ENCODE peak calls at places on chromosome 7, in four cellular contexts. S is spleen, Q is coronary artery, F is Peyer's patch. R is an unnamed sample.

GRCh38 chr7:80611353-80611752 is 27.1 kb upstream of the CD36 start:
- DNase-seq in F (no peak), S (no peak), Q (no peak), R (no peak)

GRCh38 chr7:25303380-25304321 is 75.4 kb upstream of the NPVF start:
- DNase-seq in Q (no peak), S (no peak), F (no peak), R (no peak)

GRCh38 chr7:81503321-81503720 is 266.5 kb downstream of the HGF start:
- DNase-seq in Q (no peak), S (no peak), F (no peak), R (no peak)

GRCh38 chr7:105003275-105003674 is 10.7 kb upstream of the KMT2E start:
- DNase-seq in Q (peak), S (no peak), F (no peak), R (no peak)

GRCh38 chr7:148944935-148945934 is 61.1 kb upstream of the EZH2 start:
- DNase-seq in Q (no peak), F (no peak), S (peak), R (no peak)

GRCh38 chr7:127375626-127376025 is 16.9 kb downstream of the ZNF800 start:
- DNase-seq in F (no peak), Q (no peak), S (no peak), R (no peak)

GRCh38 chr7:37818023-37818422 is 30.4 kb upstream of the NME8 start:
- DNase-seq in Q (no peak), S (no peak), F (no peak), R (no peak)

GRCh38 chr7:129367700-129368388 is 66.4 kb upstream of the STRIP2 start:
- DNase-seq in Q (no peak), F (peak), S (peak), R (peak)

GRCh38 chr7:140360697-140361229 is 37.6 kb downstream of the SLC37A3 start:
- DNase-seq in S (no peak), Q (no peak), F (no peak), R (no peak)

GRCh38 chr7:132118641-132119040 is 457.6 kb downstream of the PLXNA4 start:
- DNase-seq in Q (no peak), F (no peak), S (no peak), R (no peak)

GRCh38 chr7:7180725-7181428 is 1.5 kb upstream of the C1GALT1 start:
- DNase-seq in S (no peak), Q (no peak), F (no peak), R (no peak)

GRCh38 chr7:139124084-139124914 is 14.8 kb upstream of the ZC3HAV1 start:
- DNase-seq in S (no peak), Q (no peak), F (no peak), R (no peak)

GRCh38 chr7:134126937-134127848 is at the start of gene LRGUK:
- DNase-seq in Q (peak), S (peak), F (peak), R (peak)

GRCh38 chr7:1045038-1045726 is 836 bp downstream of the GPR146 start:
- DNase-seq in S (no peak), Q (no peak), F (no peak), R (no peak)

GRCh38 chr7:40604601-40605438 is 470.0 kb downstream of the SUGCT start:
- DNase-seq in S (peak), Q (no peak), F (no peak), R (peak)

GRCh38 chr7:121109145-121109544 is 120.6 kb downstream of the CPED1 start:
- DNase-seq in Q (no peak), F (no peak), S (no peak), R (no peak)

GRCh38 chr7:151754142-151754590 is 122.7 kb downstream of the PRKAG2 start:
- DNase-seq in F (peak), Q (peak), S (peak), R (peak)

GRCh38 chr7:12210179-12211053 is 678 bp upstream of the TMEM106B start:
- DNase-seq in Q (no peak), S (peak), F (peak), R (no peak)

GRCh38 chr7:27947581-27948278 is 207.8 kb downstream of the TAX1BP1 start:
- DNase-seq in S (no peak), F (no peak), Q (no peak), R (no peak)

GRCh38 chr7:69276011-69276729 is 322.1 kb upstream of the AUTS2 start:
- DNase-seq in Q (peak), S (no peak), F (no peak), R (no peak)

GRCh38 chr7:4722308-4722707 is 40.2 kb downstream of the FOXK1 start:
- DNase-seq in F (no peak), S (no peak), Q (no peak), R (no peak)

GRCh38 chr7:133836666-133837065 is 290.5 kb upstream of the LRGUK start:
- DNase-seq in F (no peak), S (no peak), Q (no peak), R (no peak)

GRCh38 chr7:52261052-52261451 is 774.4 kb upstream of the POM121L12 start:
- DNase-seq in F (no peak), Q (no peak), S (no peak), R (no peak)

GRCh38 chr7:114759347-114760062 is 162.4 kb upstream of the MDFIC start:
- DNase-seq in Q (no peak), F (no peak), S (no peak), R (no peak)

GRCh38 chr7:41694490-41694889 is 8.4 kb downstream of the INHBA start:
- DNase-seq in S (no peak), F (no peak), Q (no peak), R (no peak)

GRCh38 chr7:41698726-41699125 is 4.2 kb downstream of the INHBA start:
- DNase-seq in S (no peak), F (no peak), Q (no peak), R (no peak)

GRCh38 chr7:41698114-41698513 is 4.8 kb downstream of the INHBA start:
- DNase-seq in Q (no peak), S (no peak), F (no peak), R (no peak)

GRCh38 chr7:41695661-41696322 is 7.1 kb downstream of the INHBA start:
- DNase-seq in S (no peak), F (no peak), Q (no peak), R (no peak)

GRCh38 chr7:41696323-41696916 is 6.5 kb downstream of the INHBA start:
- DNase-seq in F (peak), S (peak), Q (no peak), R (peak)
- H3K27ac ChIP-seq in F (no peak), S (no peak), Q (peak), R (no peak)

GRCh38 chr7:95718556-95719410 is 53.6 kb upstream of the DYNC1I1 start:
- DNase-seq in F (no peak), Q (no peak), S (no peak), R (no peak)
- TF ChIP-seq CTCF in F (no peak), Q (no peak), S (peak), R (peak)

GRCh38 chr7:124780608-124781007 is 15.0 kb upstream of the GPR37 start:
- DNase-seq in Q (no peak), S (no peak), F (no peak), R (no peak)

GRCh38 chr7:124781418-124781817 is 15.8 kb upstream of the GPR37 start:
- DNase-seq in Q (no peak), S (no peak), F (no peak), R (no peak)

GRCh38 chr7:124781907-124782306 is 16.3 kb upstream of the GPR37 start:
- DNase-seq in S (no peak), F (no peak), Q (no peak), R (no peak)

GRCh38 chr7:124783271-124783670 is 17.7 kb upstream of the GPR37 start:
- DNase-seq in F (no peak), S (no peak), Q (no peak), R (no peak)

GRCh38 chr7:124782335-124782734 is 16.7 kb upstream of the GPR37 start:
- DNase-seq in Q (no peak), S (no peak), F (no peak), R (no peak)
- H3K27ac ChIP-seq in Q (no peak), S (no peak), F (no peak), R (no peak)

GRCh38 chr7:78924581-78924980 is 528.9 kb downstream of the MAGI2 start:
- DNase-seq in S (no peak), Q (no peak), F (no peak), R (no peak)
- TF ChIP-seq CTCF in S (no peak), Q (no peak), F (no peak), R (no peak)

GRCh38 chr7:159200421-159200820 is 55.8 kb upstream of the VIPR2 start:
- DNase-seq in Q (no peak), F (no peak), S (no peak), R (no peak)

GRCh38 chr7:159198016-159198724 is 53.5 kb upstream of the VIPR2 start:
- DNase-seq in F (no peak), S (no peak), Q (no peak), R (no peak)

GRCh38 chr7:159195926-159196325 is 51.3 kb upstream of the VIPR2 start:
- DNase-seq in F (no peak), Q (no peak), S (no peak), R (no peak)

GRCh38 chr7:159196584-159196983 is 51.9 kb upstream of the VIPR2 start:
- DNase-seq in Q (no peak), F (no peak), S (no peak), R (no peak)

GRCh38 chr7:159197066-159197975 is 52.7 kb upstream of the VIPR2 start:
- DNase-seq in F (peak), S (no peak), Q (no peak), R (no peak)
- H3K27ac ChIP-seq in F (peak), S (peak), Q (no peak), R (no peak)

R was measured in kidney.